ENCODE peak calls at places on chromosome 16, in seven cellular contexts. S is foreskin fibroblast, D is mesendoderm, B is neural progenitor cell, A is transverse colon, L is thyroid gland, Z is tibial artery. O is an unnamed sample.

GRCh38 chr16:15899538-15900100 is 11.2 kb upstream of the CEP20 start:
- DNase-seq in S (peak), D (peak), B (no peak), A (peak), L (peak), Z (no peak), O (peak)

GRCh38 chr16:27475561-27475960 is 73.6 kb downstream of the IL21R start:
- DNase-seq in S (peak), D (no peak), B (no peak), A (no peak), L (no peak), Z (no peak), O (peak)

GRCh38 chr16:65062736-65063583 is 58.9 kb downstream of the CDH11 start:
- DNase-seq in S (no peak), D (no peak), B (no peak), A (no peak), L (no peak), Z (no peak), O (no peak)

GRCh38 chr16:54374136-54374535 is 87.5 kb upstream of the IRX3 start:
- DNase-seq in S (peak), D (no peak), B (no peak), A (no peak), L (no peak), Z (no peak), O (no peak)

GRCh38 chr16:89476811-89477261 is 13.5 kb downstream of the ANKRD11 start:
- DNase-seq in S (no peak), D (no peak), B (no peak), A (no peak), L (no peak), Z (no peak), O (no peak)

GRCh38 chr16:59385953-59386352 is 651.8 kb upstream of the GOT2 start:
- DNase-seq in S (peak), D (peak), B (no peak), A (no peak), L (no peak), Z (no peak), O (peak)

GRCh38 chr16:27238016-27238587 is 30.5 kb downstream of the NSMCE1 start:
- DNase-seq in S (no peak), D (no peak), B (no peak), A (peak), L (no peak), Z (peak), O (no peak)

GRCh38 chr16:66457888-66458287 is 30.8 kb downstream of the BEAN1 start:
- DNase-seq in S (no peak), D (peak), B (peak), A (no peak), L (no peak), Z (no peak), O (no peak)

DNA sequence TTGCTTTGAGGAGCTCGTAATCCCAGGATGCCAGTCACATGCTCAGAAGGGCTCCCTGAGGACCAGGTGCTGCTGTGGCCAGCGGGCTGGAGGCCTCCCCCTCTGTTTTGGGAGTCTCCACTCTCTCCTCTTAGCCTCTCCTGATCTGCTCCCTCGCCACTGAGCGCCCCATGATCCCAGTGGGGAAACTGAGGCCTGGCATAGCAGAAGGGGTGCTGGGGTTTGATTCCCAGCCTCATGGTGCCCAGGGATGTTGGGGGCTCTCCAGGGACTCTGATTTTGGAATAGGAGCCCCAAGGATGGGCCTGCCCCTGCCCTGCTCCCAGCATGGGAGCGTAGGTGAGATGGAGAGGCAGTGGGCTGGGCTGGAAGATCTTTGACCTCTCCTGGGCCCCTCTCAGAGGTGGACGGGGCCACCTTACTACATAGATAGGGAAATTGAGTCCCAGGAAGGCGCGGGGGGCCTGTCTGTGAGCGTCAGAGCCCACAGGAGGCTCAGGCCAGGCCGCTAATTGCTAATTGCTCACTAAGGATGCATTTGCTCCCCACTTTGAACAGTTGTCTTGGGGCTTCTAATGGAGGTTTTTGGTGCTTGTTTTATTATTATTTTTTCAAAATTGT is 525 bp upstream of the ADCY7 start:
- DNase-seq in S (no peak), D (no peak), B (no peak), A (no peak), L (no peak), Z (peak), O (no peak)
- H3K4me3 ChIP-seq in S (peak), D (no peak), B (no peak), A (peak), L (no peak), Z (peak), O (no peak)

GRCh38 chr16:73713817-73714495 is 582.7 kb upstream of the PSMD7 start:
- DNase-seq in S (no peak), D (peak), B (peak), A (peak), L (no peak), Z (no peak), O (peak)
- H3K4me3 ChIP-seq in S (no peak), D (no peak), B (no peak), A (no peak), L (no peak), Z (no peak), O (no peak)

GRCh38 chr16:35141303-35141702 is 1681.9 kb downstream of the TP53TG3F start:
- DNase-seq in S (no peak), D (no peak), B (no peak), A (no peak), L (no peak), Z (peak), O (no peak)

GRCh38 chr16:35144212-35144932 is 1685.0 kb downstream of the TP53TG3F start:
- DNase-seq in S (no peak), D (no peak), B (no peak), A (no peak), L (no peak), Z (peak), O (no peak)

GRCh38 chr16:35140293-35140986 is 1681.0 kb downstream of the TP53TG3F start:
- DNase-seq in S (no peak), D (no peak), B (no peak), A (no peak), L (no peak), Z (peak), O (no peak)

GRCh38 chr16:35142147-35142808 is 1682.9 kb downstream of the TP53TG3F start:
- DNase-seq in S (no peak), D (no peak), B (no peak), A (no peak), L (no peak), Z (peak), O (no peak)

GRCh38 chr16:35142809-35143192 is 1683.4 kb downstream of the TP53TG3F start:
- DNase-seq in S (no peak), D (no peak), B (no peak), A (no peak), L (no peak), Z (peak), O (no peak)
- H3K4me3 ChIP-seq in S (no peak), D (no peak), B (no peak), A (no peak), L (no peak), Z (no peak), O (no peak)

GRCh38 chr16:68311316-68311620 is 449 bp downstream of the PRMT7 start:
- DNase-seq in S (no peak), D (no peak), B (no peak), A (no peak), L (no peak), Z (peak), O (peak)
- H3K4me3 ChIP-seq in S (peak), D (peak), B (peak), A (peak), L (peak), Z (peak), O (peak)

GRCh38 chr16:85028638-85029412 is 1.2 kb downstream of the KIAA0513 start:
- DNase-seq in S (peak), D (no peak), B (no peak), A (peak), L (peak), Z (peak), O (peak)

GRCh38 chr16:85027349-85027967 is at the start of gene KIAA0513:
- DNase-seq in S (peak), D (peak), B (peak), A (peak), L (peak), Z (peak), O (peak)

GRCh38 chr16:85027968-85028637 is 508 bp downstream of the KIAA0513 start:
- DNase-seq in S (no peak), D (no peak), B (peak), A (peak), L (no peak), Z (no peak), O (no peak)

GRCh38 chr16:85025781-85026653 is 1.6 kb upstream of the KIAA0513 start:
- DNase-seq in S (no peak), D (no peak), B (no peak), A (peak), L (no peak), Z (no peak), O (no peak)

GRCh38 chr16:85026696-85027095 is 899 bp upstream of the KIAA0513 start:
- DNase-seq in S (no peak), D (no peak), B (no peak), A (no peak), L (no peak), Z (no peak), O (no peak)
- H3K4me3 ChIP-seq in S (peak), D (no peak), B (peak), A (peak), L (peak), Z (peak), O (peak)

GRCh38 chr16:31913668-31914067 is 40.1 kb downstream of the ZNF267 start:
- DNase-seq in S (no peak), D (no peak), B (no peak), A (no peak), L (no peak), Z (no peak), O (no peak)
- H3K4me3 ChIP-seq in S (no peak), D (peak), B (no peak), A (no peak), L (no peak), Z (no peak), O (no peak)

O was measured in astrocyte of the spinal cord.